ENCODE peak calls at places on chromosomes 6 and 20, in five cellular contexts. One of them, this sample, is unnamed.

GRCh38 chr20:59776626-59777320 is 156.7 kb downstream of the SYCP2 start:
- DNase-seq in SK-N-SH: peak
- DNase-seq in GM13977: no peak
- DNase-seq in cardiac muscle cell: no peak
- DNase-seq in fibroblast of mammary gland: no peak
- DNase-seq in this sample: no peak

GRCh38 chr6:82385546-82385945 is 21.9 kb downstream of the TPBG start:
- DNase-seq in SK-N-SH: no peak
- DNase-seq in GM13977: no peak
- DNase-seq in cardiac muscle cell: no peak
- DNase-seq in fibroblast of mammary gland: no peak
- DNase-seq in this sample: no peak

GRCh38 chr20:32509639-32510066 is 75.5 kb downstream of the NOL4L start:
- DNase-seq in SK-N-SH: peak
- DNase-seq in GM13977: no peak
- DNase-seq in cardiac muscle cell: no peak
- DNase-seq in fibroblast of mammary gland: peak
- DNase-seq in this sample: no peak

GRCh38 chr20:53900380-53900999 is 169.9 kb downstream of the BCAS1 start:
- DNase-seq in SK-N-SH: no peak
- DNase-seq in GM13977: no peak
- DNase-seq in cardiac muscle cell: peak
- DNase-seq in fibroblast of mammary gland: peak
- DNase-seq in this sample: no peak

GRCh38 chr20:53763707-53764415 is 170.2 kb upstream of the ZNF217 start:
- DNase-seq in SK-N-SH: no peak
- DNase-seq in GM13977: no peak
- DNase-seq in cardiac muscle cell: peak
- DNase-seq in fibroblast of mammary gland: peak
- DNase-seq in this sample: no peak

GRCh38 chr6:124393536-124393935 is 568.7 kb upstream of the RNF217 start:
- DNase-seq in SK-N-SH: no peak
- DNase-seq in GM13977: no peak
- DNase-seq in cardiac muscle cell: no peak
- DNase-seq in fibroblast of mammary gland: peak
- DNase-seq in this sample: no peak

GRCh38 chr6:39137235-39137634 is 22.2 kb upstream of the SAYSD1 start:
- DNase-seq in SK-N-SH: no peak
- DNase-seq in GM13977: no peak
- DNase-seq in cardiac muscle cell: peak
- DNase-seq in fibroblast of mammary gland: peak
- DNase-seq in this sample: no peak

GRCh38 chr6:167920165-167920564 is 77.3 kb upstream of the KIF25 start:
- DNase-seq in SK-N-SH: no peak
- DNase-seq in GM13977: no peak
- DNase-seq in cardiac muscle cell: no peak
- DNase-seq in fibroblast of mammary gland: no peak
- DNase-seq in this sample: no peak

GRCh38 chr6:162726997-162727346 is 594 bp downstream of the PRKN start:
- DNase-seq in SK-N-SH: no peak
- DNase-seq in GM13977: peak
- DNase-seq in cardiac muscle cell: peak
- DNase-seq in fibroblast of mammary gland: no peak
- DNase-seq in this sample: no peak

GRCh38 chr6:7541175-7542064 is at the start of gene DSP:
- DNase-seq in SK-N-SH: peak
- DNase-seq in GM13977: peak
- DNase-seq in cardiac muscle cell: peak
- DNase-seq in fibroblast of mammary gland: no peak
- DNase-seq in this sample: no peak

GRCh38 chr6:148524509-148524908 is 181.9 kb downstream of the SASH1 start:
- DNase-seq in SK-N-SH: no peak
- DNase-seq in GM13977: no peak
- DNase-seq in cardiac muscle cell: peak
- DNase-seq in fibroblast of mammary gland: peak
- DNase-seq in this sample: no peak

GRCh38 chr6:164410017-164410416 is 899.4 kb downstream of the C6orf118 start:
- DNase-seq in SK-N-SH: no peak
- DNase-seq in GM13977: no peak
- DNase-seq in cardiac muscle cell: no peak
- DNase-seq in fibroblast of mammary gland: no peak
- DNase-seq in this sample: no peak

GRCh38 chr20:414161-414560 is 6.1 kb downstream of the RBCK1 start:
- DNase-seq in SK-N-SH: no peak
- DNase-seq in GM13977: no peak
- DNase-seq in cardiac muscle cell: no peak
- DNase-seq in fibroblast of mammary gland: no peak
- DNase-seq in this sample: no peak

GRCh38 chr6:41228616-41229015 is 467 bp downstream of the TREML4 start:
- DNase-seq in SK-N-SH: no peak
- DNase-seq in GM13977: no peak
- DNase-seq in cardiac muscle cell: peak
- DNase-seq in fibroblast of mammary gland: peak
- DNase-seq in this sample: no peak
- TF ChIP-seq CTCF in SK-N-SH: no peak
- TF ChIP-seq CTCF in GM13977: no peak
- TF ChIP-seq CTCF in cardiac muscle cell: no peak
- TF ChIP-seq CTCF in fibroblast of mammary gland: no peak
- TF ChIP-seq CTCF in this sample: peak

DNA sequence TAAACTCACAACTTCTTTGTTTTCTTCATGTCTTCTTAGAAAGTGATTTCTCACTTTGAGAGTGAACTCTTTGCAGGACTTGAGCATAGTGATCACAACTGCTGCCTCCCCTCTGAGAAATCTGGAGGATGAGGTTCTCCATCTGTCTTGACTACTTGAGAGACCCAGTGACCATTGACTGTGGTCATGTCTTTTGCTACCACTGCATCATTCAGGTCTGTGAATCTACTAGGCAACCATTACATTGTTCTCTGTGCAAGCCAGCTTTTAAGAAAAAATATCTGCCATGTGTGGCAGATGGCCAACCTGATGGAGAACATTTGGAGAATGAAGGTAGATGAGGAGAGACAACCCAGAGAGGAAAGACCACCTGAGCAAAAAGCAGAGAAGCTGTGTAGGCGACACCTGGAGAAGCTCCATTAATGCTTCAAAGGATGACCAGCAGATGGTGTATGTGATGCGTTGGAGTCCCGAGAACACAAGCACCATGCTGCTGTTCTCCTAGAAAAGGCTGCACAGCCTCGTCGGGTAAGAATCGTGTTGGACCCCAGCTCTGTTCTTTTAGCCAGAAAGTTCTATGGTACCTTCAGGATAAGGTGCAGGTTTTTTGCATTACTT is 25.1 kb upstream of the TRIM26 start:
- DNase-seq in SK-N-SH: peak
- DNase-seq in GM13977: no peak
- DNase-seq in cardiac muscle cell: peak
- DNase-seq in fibroblast of mammary gland: peak
- DNase-seq in this sample: no peak
- TF ChIP-seq CTCF in SK-N-SH: peak
- TF ChIP-seq CTCF in GM13977: peak
- TF ChIP-seq CTCF in cardiac muscle cell: peak
- TF ChIP-seq CTCF in fibroblast of mammary gland: peak
- TF ChIP-seq CTCF in this sample: peak

GRCh38 chr6:2164481-2164880 is 80.9 kb downstream of the GMDS start:
- DNase-seq in SK-N-SH: no peak
- DNase-seq in GM13977: no peak
- DNase-seq in cardiac muscle cell: no peak
- DNase-seq in fibroblast of mammary gland: no peak
- DNase-seq in this sample: no peak

GRCh38 chr6:2157441-2158127 is 87.8 kb downstream of the GMDS start:
- DNase-seq in SK-N-SH: no peak
- DNase-seq in GM13977: peak
- DNase-seq in cardiac muscle cell: peak
- DNase-seq in fibroblast of mammary gland: peak
- DNase-seq in this sample: peak

GRCh38 chr6:2162089-2162465 is 83.3 kb downstream of the GMDS start:
- DNase-seq in SK-N-SH: no peak
- DNase-seq in GM13977: no peak
- DNase-seq in cardiac muscle cell: no peak
- DNase-seq in fibroblast of mammary gland: no peak
- DNase-seq in this sample: no peak

GRCh38 chr6:2155206-2155605 is 90.2 kb downstream of the GMDS start:
- DNase-seq in SK-N-SH: no peak
- DNase-seq in GM13977: no peak
- DNase-seq in cardiac muscle cell: no peak
- DNase-seq in fibroblast of mammary gland: no peak
- DNase-seq in this sample: no peak

DNA sequence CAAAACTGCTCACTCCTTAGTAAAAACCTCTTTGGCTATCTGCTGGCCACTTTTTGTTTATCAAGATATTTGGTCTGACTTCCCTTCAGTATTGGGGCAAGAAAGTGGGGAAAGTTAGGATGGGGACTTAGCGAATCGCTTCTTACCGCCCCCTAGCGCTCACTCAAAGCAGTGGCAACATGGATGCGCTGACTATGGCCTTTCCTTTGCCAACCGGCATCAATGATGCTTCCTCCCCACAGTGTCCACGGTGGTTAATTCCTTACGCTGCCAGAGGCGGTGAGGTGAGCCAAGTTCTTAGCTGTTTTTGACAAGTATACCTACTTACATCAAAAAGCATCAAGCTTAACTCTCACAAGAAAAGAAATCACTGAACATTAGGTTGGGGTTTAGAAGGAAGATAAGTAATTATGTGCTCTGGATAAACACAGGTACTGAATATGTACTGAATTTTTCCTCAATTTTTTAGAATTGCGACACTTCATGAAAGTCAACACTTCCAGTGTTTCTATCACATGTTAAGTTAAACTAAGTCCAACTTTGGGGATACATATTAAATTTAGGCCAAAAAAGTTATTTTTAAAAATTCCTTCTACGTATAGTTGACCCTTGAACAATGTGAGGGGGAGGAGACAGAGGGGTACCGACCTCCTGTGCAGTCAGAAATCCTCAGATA is 86.7 kb downstream of the GMDS start:
- DNase-seq in SK-N-SH: no peak
- DNase-seq in GM13977: no peak
- DNase-seq in cardiac muscle cell: peak
- DNase-seq in fibroblast of mammary gland: peak
- DNase-seq in this sample: no peak
- TF ChIP-seq CTCF in SK-N-SH: peak
- TF ChIP-seq CTCF in GM13977: peak
- TF ChIP-seq CTCF in cardiac muscle cell: peak
- TF ChIP-seq CTCF in fibroblast of mammary gland: peak
- TF ChIP-seq CTCF in this sample: peak

GRCh38 chr6:72522735-72523141 is 99.1 kb upstream of the KCNQ5 start:
- DNase-seq in SK-N-SH: peak
- DNase-seq in GM13977: no peak
- DNase-seq in cardiac muscle cell: no peak
- DNase-seq in fibroblast of mammary gland: no peak
- DNase-seq in this sample: no peak
- TF ChIP-seq CTCF in SK-N-SH: no peak
- TF ChIP-seq CTCF in GM13977: peak
- TF ChIP-seq CTCF in cardiac muscle cell: no peak
- TF ChIP-seq CTCF in fibroblast of mammary gland: no peak
- TF ChIP-seq CTCF in this sample: peak

DNA sequence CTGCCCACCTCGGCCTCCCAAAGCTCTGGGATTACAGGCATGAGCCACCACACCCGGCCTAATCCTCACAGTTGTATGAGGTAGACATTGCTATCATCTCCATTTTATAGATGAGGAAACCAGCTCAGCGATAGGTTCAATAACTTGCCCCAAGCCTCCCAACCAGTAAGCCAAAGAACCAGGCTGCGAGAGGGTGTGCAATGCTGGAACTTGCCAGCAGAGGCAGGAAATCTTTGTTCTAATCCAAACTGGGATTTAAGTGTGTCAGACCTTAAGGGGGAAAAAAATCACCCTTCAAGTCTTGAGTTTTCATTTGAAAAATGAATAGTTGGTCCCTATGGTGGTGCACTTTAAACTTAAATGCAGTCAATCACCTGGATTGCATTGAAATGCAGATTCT is 20.1 kb upstream of the RNGTT start:
- DNase-seq in SK-N-SH: peak
- DNase-seq in GM13977: no peak
- DNase-seq in cardiac muscle cell: peak
- DNase-seq in fibroblast of mammary gland: peak
- DNase-seq in this sample: no peak
- TF ChIP-seq CTCF in SK-N-SH: peak
- TF ChIP-seq CTCF in GM13977: peak
- TF ChIP-seq CTCF in cardiac muscle cell: peak
- TF ChIP-seq CTCF in fibroblast of mammary gland: peak
- TF ChIP-seq CTCF in this sample: peak

DNA sequence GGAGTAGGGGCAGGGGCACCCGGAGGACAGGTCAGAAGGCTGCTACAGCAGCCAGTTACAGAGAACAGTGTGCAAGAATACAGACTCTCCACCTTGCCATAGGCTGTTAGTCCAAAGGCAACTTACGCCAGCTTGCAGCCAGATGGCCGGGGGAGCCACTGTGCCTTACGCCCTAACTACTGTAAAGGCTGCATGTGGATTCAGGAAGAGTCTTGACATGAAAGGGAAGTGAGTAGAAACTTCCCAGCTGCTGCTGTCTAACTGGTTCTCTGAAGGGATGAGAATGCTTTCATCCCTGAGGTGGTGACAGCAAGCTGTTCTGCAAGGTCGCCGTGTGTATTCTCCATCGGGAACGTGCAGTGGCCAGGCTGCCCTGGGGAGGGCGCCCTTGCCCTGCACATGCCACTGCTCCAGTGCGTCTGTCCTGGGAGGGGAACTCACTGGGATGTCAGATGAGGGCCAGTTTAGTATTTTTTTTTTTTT is 46.1 kb downstream of the LYRM4 start:
- DNase-seq in SK-N-SH: peak
- DNase-seq in GM13977: no peak
- DNase-seq in cardiac muscle cell: peak
- DNase-seq in fibroblast of mammary gland: peak
- DNase-seq in this sample: no peak
- TF ChIP-seq CTCF in SK-N-SH: peak
- TF ChIP-seq CTCF in GM13977: peak
- TF ChIP-seq CTCF in cardiac muscle cell: peak
- TF ChIP-seq CTCF in fibroblast of mammary gland: peak
- TF ChIP-seq CTCF in this sample: peak

DNA sequence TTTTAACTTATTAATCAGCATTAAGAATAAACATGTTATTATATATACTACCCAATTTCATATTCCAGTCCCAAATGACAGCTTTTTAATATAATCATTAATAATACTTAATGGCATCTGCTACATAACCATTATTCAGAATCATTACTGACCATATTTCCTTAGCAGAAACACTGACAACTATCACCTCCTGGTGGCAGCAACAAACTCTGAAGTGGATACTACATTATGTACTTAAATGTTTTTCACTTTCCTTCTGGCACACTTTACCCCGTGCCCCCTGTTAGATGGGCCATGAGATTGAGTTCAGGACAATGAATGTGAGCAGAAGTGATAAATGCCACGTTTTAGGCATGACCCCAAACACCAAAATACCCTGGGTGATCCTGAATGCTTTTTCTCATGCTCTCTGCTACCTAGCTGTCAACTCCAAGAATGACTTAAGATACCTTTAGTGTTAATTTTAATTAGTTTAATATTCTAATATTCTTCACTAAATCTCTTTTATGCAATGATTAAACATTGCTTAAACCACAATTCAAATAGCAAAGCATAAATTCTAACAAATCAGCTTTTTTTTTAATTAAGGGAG is 77.1 kb downstream of the LMBRD1 start:
- DNase-seq in SK-N-SH: peak
- DNase-seq in GM13977: no peak
- DNase-seq in cardiac muscle cell: peak
- DNase-seq in fibroblast of mammary gland: peak
- DNase-seq in this sample: peak
- TF ChIP-seq CTCF in SK-N-SH: peak
- TF ChIP-seq CTCF in GM13977: peak
- TF ChIP-seq CTCF in cardiac muscle cell: peak
- TF ChIP-seq CTCF in fibroblast of mammary gland: peak
- TF ChIP-seq CTCF in this sample: peak